ENCODE peak calls at places on chromosomes 6 and 20, in six cellular contexts. O is dorsolateral prefrontal cortex, L is AG09309, M is GM12865, Z is right lobe of liver, E is ovary. T is an unnamed sample.
A peak's percentile ranks its signal among the peaks of the same experiment; 100 is the strongest.

GRCh38 chr6:143213977-143214376 is 153.3 kb downstream of the AIG1 start:
- DNase-seq in O (no peak), L (no peak), M (no peak), Z (no peak), E (no peak), T (no peak)

GRCh38 chr6:106448000-106448426 is 87.5 kb downstream of the CRYBG1 start:
- DNase-seq in O (no peak), L (no peak), M (peak; percentile 71), Z (no peak), E (no peak), T (peak; percentile 17)

GRCh38 chr6:50380409-50381105 is 330.8 kb upstream of the DEFB112 start:
- DNase-seq in O (no peak), L (no peak), M (no peak), Z (no peak), E (no peak), T (no peak)

GRCh38 chr6:116398366-116399005 is 27.7 kb downstream of the DSE start:
- DNase-seq in O (no peak), L (no peak), M (no peak), Z (no peak), E (no peak), T (no peak)

GRCh38 chr6:133286765-133287164 is 45.6 kb downstream of the EYA4 start:
- DNase-seq in O (no peak), L (no peak), M (peak; percentile 11), Z (no peak), E (no peak), T (no peak)

GRCh38 chr6:157996201-157996712 is 14.6 kb downstream of the SYNJ2 start:
- DNase-seq in O (no peak), L (no peak), M (no peak), Z (no peak), E (no peak), T (no peak)

GRCh38 chr6:45625191-45625664 is 247.5 kb upstream of the SUPT3H start:
- DNase-seq in O (no peak), L (no peak), M (no peak), Z (no peak), E (no peak), T (no peak)

GRCh38 chr20:31633339-31633914 is 4.3 kb upstream of the COX4I2 start:
- DNase-seq in O (no peak), L (no peak), M (no peak), Z (no peak), E (no peak), T (no peak)

GRCh38 chr6:14665827-14666724 is 548.5 kb downstream of the CD83 start:
- DNase-seq in O (no peak), L (peak; percentile 79), M (peak; percentile 68), Z (peak; percentile 51), E (no peak), T (no peak)

GRCh38 chr6:44043479-44044153 is 83.6 kb downstream of the MRPL14 start:
- DNase-seq in O (no peak), L (no peak), M (no peak), Z (no peak), E (no peak), T (no peak)

GRCh38 chr20:36988494-36988966 is 37.0 kb upstream of the SAMHD1 start:
- DNase-seq in O (no peak), L (no peak), M (no peak), Z (no peak), E (no peak), T (no peak)

GRCh38 chr6:39893286-39893685 is 41.0 kb downstream of the MOCS1 start:
- DNase-seq in O (no peak), L (no peak), M (no peak), Z (no peak), E (no peak), T (no peak)

GRCh38 chr20:63416631-63417030 is 55.5 kb upstream of the CHRNA4 start:
- DNase-seq in O (peak; percentile 82), L (no peak), M (no peak), Z (no peak), E (no peak), T (no peak)

GRCh38 chr20:57445298-57445697 is 54.1 kb downstream of the RBM38 start:
- DNase-seq in O (no peak), L (peak; percentile 56), M (no peak), Z (no peak), E (peak; percentile 82), T (no peak)

GRCh38 chr6:134882426-134883038 is 67.4 kb downstream of the ALDH8A1 start:
- DNase-seq in O (peak; percentile 66), L (peak; percentile 39), M (peak; percentile 78), Z (peak; percentile 62), E (peak; percentile 84), T (peak; percentile 30)

GRCh38 chr6:77619114-77619513 is 33.7 kb upstream of the MEI4 start:
- DNase-seq in O (no peak), L (no peak), M (no peak), Z (no peak), E (no peak), T (no peak)

GRCh38 chr6:35489995-35490791 is 6.7 kb downstream of the TEAD3 start:
- DNase-seq in O (no peak), L (no peak), M (no peak), Z (no peak), E (peak; percentile 93), T (peak; percentile 79)

GRCh38 chr6:141675957-141676356 is 456.8 kb upstream of the GJE1 start:
- DNase-seq in O (no peak), L (no peak), M (no peak), Z (no peak), E (no peak), T (no peak)

GRCh38 chr6:148288566-148288965 is 54.1 kb upstream of the SASH1 start:
- DNase-seq in O (no peak), L (no peak), M (no peak), Z (no peak), E (no peak), T (no peak)

GRCh38 chr6:148285205-148285604 is 57.4 kb upstream of the SASH1 start:
- DNase-seq in O (no peak), L (no peak), M (no peak), Z (no peak), E (no peak), T (no peak)

GRCh38 chr6:148289153-148289552 is 53.5 kb upstream of the SASH1 start:
- DNase-seq in O (no peak), L (no peak), M (no peak), Z (no peak), E (no peak), T (no peak)

GRCh38 chr6:148291876-148292275 is 50.8 kb upstream of the SASH1 start:
- DNase-seq in O (no peak), L (no peak), M (no peak), Z (no peak), E (no peak), T (no peak)

GRCh38 chr6:148287979-148288378 is 54.7 kb upstream of the SASH1 start:
- DNase-seq in O (no peak), L (no peak), M (no peak), Z (no peak), E (no peak), T (no peak)
- H3K4me3 ChIP-seq in O (peak overlapping the region; percentile 16), L (no peak overlapping the region), M (no peak overlapping the region), Z (no peak overlapping the region), E (no peak overlapping the region), T (no peak overlapping the region)

GRCh38 chr6:21984135-21984534 is 312.7 kb downstream of the PRL start:
- DNase-seq in O (no peak), L (no peak), M (no peak), Z (no peak), E (no peak), T (no peak)

GRCh38 chr6:21984551-21984950 is 312.3 kb downstream of the PRL start:
- DNase-seq in O (no peak), L (no peak), M (no peak), Z (no peak), E (no peak), T (no peak)

GRCh38 chr6:21986703-21987102 is 310.1 kb downstream of the PRL start:
- DNase-seq in O (no peak), L (no peak), M (no peak), Z (no peak), E (no peak), T (no peak)

GRCh38 chr6:21985904-21986303 is 310.9 kb downstream of the PRL start:
- DNase-seq in O (no peak), L (no peak), M (no peak), Z (no peak), E (no peak), T (no peak)

GRCh38 chr6:21987501-21987957 is 309.3 kb downstream of the PRL start:
- DNase-seq in O (no peak), L (peak; percentile 76), M (peak; percentile 58), Z (peak; percentile 54), E (peak; percentile 84), T (no peak)
- H3K4me3 ChIP-seq in O (no peak overlapping the region), L (no peak overlapping the region), M (no peak overlapping the region), Z (no peak overlapping the region), E (no peak overlapping the region), T (no peak overlapping the region)

GRCh38 chr20:35284992-35285805 is 627 bp upstream of the EIF6 start:
- DNase-seq in O (no peak), L (no peak), M (no peak), Z (no peak), E (no peak), T (no peak)

GRCh38 chr20:35286899-35287508 is 2.4 kb upstream of the EIF6 start:
- DNase-seq in O (no peak), L (no peak), M (no peak), Z (no peak), E (no peak), T (no peak)

GRCh38 chr20:35286077-35286898 is 1.7 kb upstream of the EIF6 start:
- DNase-seq in O (no peak), L (no peak), M (no peak), Z (peak; percentile 73), E (no peak), T (peak; percentile 60)

GRCh38 chr20:35284267-35284991 is at the start of gene EIF6:
- DNase-seq in O (peak; percentile 89), L (no peak), M (peak; percentile 93), Z (peak; percentile 90), E (peak; percentile 79), T (peak; percentile 79)

GRCh38 chr20:35285806-35286076 is 1.2 kb upstream of the EIF6 start:
- DNase-seq in O (no peak), L (no peak), M (no peak), Z (no peak), E (no peak), T (no peak)
- H3K4me3 ChIP-seq in O (no peak overlapping the region), L (no peak overlapping the region), M (no peak overlapping the region), Z (peak overlapping the region; percentile 99), E (no peak overlapping the region), T (no peak overlapping the region)

DNA sequence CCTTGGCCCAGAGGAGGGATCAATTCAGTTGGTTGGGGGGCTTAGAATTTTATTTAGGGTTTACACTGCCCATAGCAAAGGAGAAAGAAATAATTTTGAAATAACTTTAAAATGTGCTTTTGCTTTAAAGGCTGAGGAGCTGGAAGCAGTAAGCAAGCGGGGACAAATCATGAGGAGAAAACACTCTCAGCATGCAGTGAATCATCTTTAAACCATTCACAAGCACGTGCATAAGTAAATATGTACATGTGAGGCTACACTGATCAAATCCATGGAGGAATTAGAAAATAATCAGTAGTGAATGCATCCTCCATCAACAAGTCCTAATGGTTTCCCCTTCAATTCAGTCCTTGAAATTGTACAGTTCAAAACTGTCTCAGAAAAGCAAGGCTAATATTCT is 181.0 kb downstream of the MTFR2 start:
- DNase-seq in O (no peak), L (no peak), M (no peak), Z (no peak), E (no peak), T (no peak)
- H3K4me3 ChIP-seq in O (no peak overlapping the region), L (no peak overlapping the region), M (no peak overlapping the region), Z (no peak overlapping the region), E (no peak overlapping the region), T (no peak overlapping the region)

T was measured in pancreas.